ENCODE peak calls at places on chromosome 3, in four cellular contexts. One of them, this sample, is unnamed.

GRCh38 chr3:8888296-8888915 is 74.9 kb downstream of the RAD18 start:
- DNase-seq in glomerular endothelial cell: no peak
- DNase-seq in fibroblast of lung: peak
- DNase-seq in H7: no peak
- DNase-seq in this sample: no peak

GRCh38 chr3:46929324-46929723 is 47.2 kb downstream of the CCDC12 start:
- DNase-seq in fibroblast of lung: no peak
- DNase-seq in H7: no peak
- DNase-seq in glomerular endothelial cell: no peak
- DNase-seq in this sample: no peak

GRCh38 chr3:81851166-81851565 is 89.7 kb upstream of the GBE1 start:
- DNase-seq in H7: no peak
- DNase-seq in fibroblast of lung: peak
- DNase-seq in glomerular endothelial cell: no peak
- DNase-seq in this sample: no peak

GRCh38 chr3:150504473-150504872 is 41.8 kb downstream of the SERP1 start:
- DNase-seq in glomerular endothelial cell: no peak
- DNase-seq in H7: no peak
- DNase-seq in fibroblast of lung: no peak
- DNase-seq in this sample: no peak

GRCh38 chr3:130896101-130896500 is 2.2 kb downstream of the ATP2C1 start:
- DNase-seq in H7: no peak
- DNase-seq in glomerular endothelial cell: no peak
- DNase-seq in fibroblast of lung: no peak
- DNase-seq in this sample: no peak

GRCh38 chr3:10263549-10264363 is 15.5 kb downstream of the TATDN2 start:
- DNase-seq in fibroblast of lung: peak
- DNase-seq in glomerular endothelial cell: no peak
- DNase-seq in H7: peak
- DNase-seq in this sample: no peak

GRCh38 chr3:128420720-128421438 is 45.8 kb downstream of the DNAJB8 start:
- DNase-seq in glomerular endothelial cell: no peak
- DNase-seq in fibroblast of lung: no peak
- DNase-seq in H7: no peak
- DNase-seq in this sample: no peak

GRCh38 chr3:105883798-105884377 is 15.1 kb upstream of the CBLB start:
- DNase-seq in fibroblast of lung: no peak
- DNase-seq in glomerular endothelial cell: no peak
- DNase-seq in H7: no peak
- DNase-seq in this sample: no peak

GRCh38 chr3:128297401-128298138 is 144.3 kb downstream of the EEFSEC start:
- DNase-seq in H7: peak
- DNase-seq in fibroblast of lung: no peak
- DNase-seq in glomerular endothelial cell: no peak
- DNase-seq in this sample: no peak

GRCh38 chr3:60013241-60013640 is 963.4 kb upstream of the CFAP20DC start:
- DNase-seq in glomerular endothelial cell: no peak
- DNase-seq in fibroblast of lung: peak
- DNase-seq in H7: no peak
- DNase-seq in this sample: no peak

GRCh38 chr3:8972614-8973013 is 9.3 kb upstream of the RAD18 start:
- DNase-seq in H7: no peak
- DNase-seq in glomerular endothelial cell: no peak
- DNase-seq in fibroblast of lung: peak
- DNase-seq in this sample: no peak

GRCh38 chr3:38281895-38282686 is at the start of gene SLC22A14:
- DNase-seq in glomerular endothelial cell: no peak
- DNase-seq in fibroblast of lung: no peak
- DNase-seq in H7: peak
- DNase-seq in this sample: no peak

GRCh38 chr3:67011414-67012131 is 13.5 kb downstream of the KBTBD8 start:
- DNase-seq in glomerular endothelial cell: no peak
- DNase-seq in H7: no peak
- DNase-seq in fibroblast of lung: no peak
- DNase-seq in this sample: no peak

This sample was measured in COR-L47.